ENCODE peak calls at places on chromosomes 11 and 22, in ten cellular contexts. One of them, this sample, is unnamed.

GRCh38 chr11:108654994-108655631 is 9.8 kb upstream of the DDX10 start:
- DNase-seq in bronchial epithelial cell: peak
- DNase-seq in foreskin fibroblast: peak
- DNase-seq in right lobe of liver: no peak
- DNase-seq in cardiac muscle cell: peak
- DNase-seq in breast epithelium: no peak
- DNase-seq in mucosa of descending colon: peak
- DNase-seq in choroid plexus epithelial cell: peak
- DNase-seq in left ventricle myocardium inferior: no peak
- DNase-seq in spleen: no peak
- DNase-seq in this sample: peak

GRCh38 chr11:73274722-73275380 is 2.7 kb downstream of the P2RY6 start:
- DNase-seq in bronchial epithelial cell: no peak
- DNase-seq in foreskin fibroblast: no peak
- DNase-seq in right lobe of liver: no peak
- DNase-seq in cardiac muscle cell: no peak
- DNase-seq in breast epithelium: no peak
- DNase-seq in mucosa of descending colon: no peak
- DNase-seq in choroid plexus epithelial cell: no peak
- DNase-seq in left ventricle myocardium inferior: no peak
- DNase-seq in spleen: no peak
- DNase-seq in this sample: no peak

GRCh38 chr11:45333506-45333971 is 47.4 kb upstream of the SYT13 start:
- DNase-seq in bronchial epithelial cell: peak
- DNase-seq in foreskin fibroblast: peak
- DNase-seq in right lobe of liver: no peak
- DNase-seq in cardiac muscle cell: peak
- DNase-seq in breast epithelium: no peak
- DNase-seq in mucosa of descending colon: peak
- DNase-seq in choroid plexus epithelial cell: peak
- DNase-seq in left ventricle myocardium inferior: peak
- DNase-seq in spleen: no peak
- DNase-seq in this sample: no peak

GRCh38 chr22:39123811-39124668 is 27.0 kb downstream of the APOBEC3H start:
- DNase-seq in bronchial epithelial cell: no peak
- DNase-seq in foreskin fibroblast: no peak
- DNase-seq in right lobe of liver: no peak
- DNase-seq in cardiac muscle cell: no peak
- DNase-seq in breast epithelium: no peak
- DNase-seq in mucosa of descending colon: no peak
- DNase-seq in choroid plexus epithelial cell: no peak
- DNase-seq in left ventricle myocardium inferior: no peak
- DNase-seq in spleen: peak
- DNase-seq in this sample: no peak

GRCh38 chr11:25991476-25991875 is 340.5 kb upstream of the ANO3 start:
- DNase-seq in bronchial epithelial cell: no peak
- DNase-seq in foreskin fibroblast: no peak
- DNase-seq in right lobe of liver: no peak
- DNase-seq in cardiac muscle cell: no peak
- DNase-seq in breast epithelium: no peak
- DNase-seq in mucosa of descending colon: no peak
- DNase-seq in choroid plexus epithelial cell: no peak
- DNase-seq in left ventricle myocardium inferior: no peak
- DNase-seq in spleen: no peak
- DNase-seq in this sample: no peak

GRCh38 chr11:8721740-8722139 is 39.1 kb downstream of the RPL27A start:
- DNase-seq in bronchial epithelial cell: no peak
- DNase-seq in foreskin fibroblast: no peak
- DNase-seq in right lobe of liver: no peak
- DNase-seq in cardiac muscle cell: peak
- DNase-seq in breast epithelium: no peak
- DNase-seq in mucosa of descending colon: peak
- DNase-seq in choroid plexus epithelial cell: no peak
- DNase-seq in left ventricle myocardium inferior: no peak
- DNase-seq in spleen: no peak
- DNase-seq in this sample: no peak

GRCh38 chr11:17691550-17691949 is 27.8 kb upstream of the MYOD1 start:
- DNase-seq in bronchial epithelial cell: no peak
- DNase-seq in foreskin fibroblast: no peak
- DNase-seq in right lobe of liver: no peak
- DNase-seq in cardiac muscle cell: no peak
- DNase-seq in breast epithelium: no peak
- DNase-seq in mucosa of descending colon: no peak
- DNase-seq in choroid plexus epithelial cell: no peak
- DNase-seq in left ventricle myocardium inferior: no peak
- DNase-seq in spleen: no peak
- DNase-seq in this sample: no peak

GRCh38 chr22:30609260-30610185 is 2.5 kb downstream of the TCN2 start:
- DNase-seq in bronchial epithelial cell: peak
- DNase-seq in foreskin fibroblast: peak
- DNase-seq in right lobe of liver: peak
- DNase-seq in cardiac muscle cell: peak
- DNase-seq in breast epithelium: no peak
- DNase-seq in mucosa of descending colon: peak
- DNase-seq in choroid plexus epithelial cell: peak
- DNase-seq in left ventricle myocardium inferior: peak
- DNase-seq in spleen: no peak
- DNase-seq in this sample: peak

GRCh38 chr11:27124514-27125264 is 84.1 kb downstream of the BBOX1 start:
- DNase-seq in bronchial epithelial cell: peak
- DNase-seq in foreskin fibroblast: peak
- DNase-seq in right lobe of liver: no peak
- DNase-seq in cardiac muscle cell: peak
- DNase-seq in breast epithelium: no peak
- DNase-seq in mucosa of descending colon: no peak
- DNase-seq in choroid plexus epithelial cell: peak
- DNase-seq in left ventricle myocardium inferior: no peak
- DNase-seq in spleen: no peak
- DNase-seq in this sample: no peak

GRCh38 chr11:44138286-44138685 is 42.8 kb downstream of the EXT2 start:
- DNase-seq in bronchial epithelial cell: no peak
- DNase-seq in foreskin fibroblast: no peak
- DNase-seq in right lobe of liver: no peak
- DNase-seq in cardiac muscle cell: no peak
- DNase-seq in breast epithelium: no peak
- DNase-seq in mucosa of descending colon: no peak
- DNase-seq in choroid plexus epithelial cell: peak
- DNase-seq in left ventricle myocardium inferior: no peak
- DNase-seq in spleen: no peak
- DNase-seq in this sample: no peak

GRCh38 chr11:95229199-95230053 is 1.6 kb downstream of the SESN3 start:
- DNase-seq in bronchial epithelial cell: peak
- DNase-seq in foreskin fibroblast: peak
- DNase-seq in right lobe of liver: peak
- DNase-seq in cardiac muscle cell: peak
- DNase-seq in breast epithelium: no peak
- DNase-seq in mucosa of descending colon: no peak
- DNase-seq in choroid plexus epithelial cell: peak
- DNase-seq in left ventricle myocardium inferior: no peak
- DNase-seq in spleen: peak
- DNase-seq in this sample: no peak

GRCh38 chr11:6468712-6469495 is 4.8 kb downstream of the TRIM3 start:
- DNase-seq in bronchial epithelial cell: peak
- DNase-seq in foreskin fibroblast: peak
- DNase-seq in right lobe of liver: peak
- DNase-seq in cardiac muscle cell: peak
- DNase-seq in breast epithelium: peak
- DNase-seq in mucosa of descending colon: peak
- DNase-seq in choroid plexus epithelial cell: peak
- DNase-seq in left ventricle myocardium inferior: peak
- DNase-seq in spleen: peak
- DNase-seq in this sample: peak

GRCh38 chr11:32137263-32137662 is 46.4 kb downstream of the RCN1 start:
- DNase-seq in bronchial epithelial cell: peak
- DNase-seq in foreskin fibroblast: peak
- DNase-seq in right lobe of liver: no peak
- DNase-seq in cardiac muscle cell: peak
- DNase-seq in breast epithelium: no peak
- DNase-seq in mucosa of descending colon: no peak
- DNase-seq in choroid plexus epithelial cell: peak
- DNase-seq in left ventricle myocardium inferior: no peak
- DNase-seq in spleen: no peak
- DNase-seq in this sample: no peak

DNA sequence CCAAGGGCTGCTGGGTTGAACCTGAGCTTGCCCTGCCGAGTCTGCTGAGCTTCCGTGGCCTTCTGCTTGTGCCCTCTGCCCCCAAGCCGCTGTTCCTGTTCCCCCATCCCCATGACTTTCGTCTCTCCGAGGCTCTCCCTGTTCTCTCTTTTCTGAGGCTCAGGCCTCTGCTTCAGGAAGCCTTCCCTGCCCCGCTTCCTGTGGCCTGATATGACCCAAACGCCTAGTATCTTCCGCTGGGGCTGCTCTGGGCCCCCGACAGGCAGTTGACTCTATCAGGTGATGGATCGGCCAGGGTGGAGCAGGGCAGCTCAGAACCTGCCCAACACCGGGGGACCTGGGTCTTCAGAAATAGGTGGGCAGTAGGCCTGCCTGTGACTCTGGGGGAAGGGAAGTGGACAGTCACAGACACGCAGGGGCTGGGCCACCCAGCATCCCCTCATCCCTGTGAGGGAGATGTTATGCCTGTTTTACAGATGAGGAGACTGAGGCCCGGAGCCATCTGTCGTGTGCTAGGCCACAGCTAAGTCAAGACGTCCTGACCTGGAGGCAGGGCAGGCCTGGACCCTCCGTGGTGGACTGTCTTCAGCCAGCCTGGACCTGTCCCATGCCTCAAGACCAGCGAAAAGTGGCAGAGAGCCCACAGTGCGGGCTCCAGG is 16.3 kb downstream of the BAD start:
- DNase-seq in bronchial epithelial cell: no peak
- DNase-seq in foreskin fibroblast: no peak
- DNase-seq in right lobe of liver: no peak
- DNase-seq in cardiac muscle cell: peak
- DNase-seq in breast epithelium: no peak
- DNase-seq in mucosa of descending colon: no peak
- DNase-seq in choroid plexus epithelial cell: no peak
- DNase-seq in left ventricle myocardium inferior: no peak
- DNase-seq in spleen: peak
- DNase-seq in this sample: no peak
- H3K4me3 ChIP-seq in bronchial epithelial cell: no peak
- H3K4me3 ChIP-seq in foreskin fibroblast: peak
- H3K4me3 ChIP-seq in right lobe of liver: no peak
- H3K4me3 ChIP-seq in cardiac muscle cell: no peak
- H3K4me3 ChIP-seq in breast epithelium: peak
- H3K4me3 ChIP-seq in mucosa of descending colon: no peak
- H3K4me3 ChIP-seq in choroid plexus epithelial cell: peak
- H3K4me3 ChIP-seq in left ventricle myocardium inferior: peak
- H3K4me3 ChIP-seq in spleen: peak
- H3K4me3 ChIP-seq in this sample: peak

GRCh38 chr22:33569547-33569946 is 350.7 kb downstream of the LARGE1 start:
- DNase-seq in bronchial epithelial cell: no peak
- DNase-seq in foreskin fibroblast: no peak
- DNase-seq in right lobe of liver: no peak
- DNase-seq in cardiac muscle cell: no peak
- DNase-seq in breast epithelium: no peak
- DNase-seq in mucosa of descending colon: no peak
- DNase-seq in choroid plexus epithelial cell: no peak
- DNase-seq in left ventricle myocardium inferior: no peak
- DNase-seq in spleen: no peak
- DNase-seq in this sample: no peak
- TF ChIP-seq CTCF in bronchial epithelial cell: no peak
- TF ChIP-seq CTCF in foreskin fibroblast: no peak
- TF ChIP-seq CTCF in right lobe of liver: no peak
- TF ChIP-seq CTCF in cardiac muscle cell: no peak
- TF ChIP-seq CTCF in breast epithelium: no peak
- TF ChIP-seq CTCF in mucosa of descending colon: no peak
- TF ChIP-seq CTCF in choroid plexus epithelial cell: no peak
- TF ChIP-seq CTCF in left ventricle myocardium inferior: no peak
- TF ChIP-seq CTCF in spleen: no peak
- TF ChIP-seq CTCF in this sample: no peak

GRCh38 chr11:70836071-70836470 is 416.3 kb downstream of the SHANK2 start:
- DNase-seq in bronchial epithelial cell: no peak
- DNase-seq in foreskin fibroblast: no peak
- DNase-seq in right lobe of liver: no peak
- DNase-seq in cardiac muscle cell: no peak
- DNase-seq in breast epithelium: no peak
- DNase-seq in mucosa of descending colon: no peak
- DNase-seq in choroid plexus epithelial cell: no peak
- DNase-seq in left ventricle myocardium inferior: no peak
- DNase-seq in spleen: no peak
- DNase-seq in this sample: no peak

GRCh38 chr11:70839851-70840250 is 412.5 kb downstream of the SHANK2 start:
- DNase-seq in bronchial epithelial cell: no peak
- DNase-seq in foreskin fibroblast: no peak
- DNase-seq in right lobe of liver: no peak
- DNase-seq in cardiac muscle cell: no peak
- DNase-seq in breast epithelium: no peak
- DNase-seq in mucosa of descending colon: no peak
- DNase-seq in choroid plexus epithelial cell: no peak
- DNase-seq in left ventricle myocardium inferior: no peak
- DNase-seq in spleen: no peak
- DNase-seq in this sample: no peak

GRCh38 chr11:70834984-70835560 is 417.3 kb downstream of the SHANK2 start:
- DNase-seq in bronchial epithelial cell: no peak
- DNase-seq in foreskin fibroblast: no peak
- DNase-seq in right lobe of liver: no peak
- DNase-seq in cardiac muscle cell: no peak
- DNase-seq in breast epithelium: no peak
- DNase-seq in mucosa of descending colon: no peak
- DNase-seq in choroid plexus epithelial cell: no peak
- DNase-seq in left ventricle myocardium inferior: no peak
- DNase-seq in spleen: no peak
- DNase-seq in this sample: no peak

GRCh38 chr11:70841264-70841663 is 411.1 kb downstream of the SHANK2 start:
- DNase-seq in bronchial epithelial cell: no peak
- DNase-seq in foreskin fibroblast: no peak
- DNase-seq in right lobe of liver: no peak
- DNase-seq in cardiac muscle cell: no peak
- DNase-seq in breast epithelium: no peak
- DNase-seq in mucosa of descending colon: no peak
- DNase-seq in choroid plexus epithelial cell: no peak
- DNase-seq in left ventricle myocardium inferior: no peak
- DNase-seq in spleen: no peak
- DNase-seq in this sample: no peak

DNA sequence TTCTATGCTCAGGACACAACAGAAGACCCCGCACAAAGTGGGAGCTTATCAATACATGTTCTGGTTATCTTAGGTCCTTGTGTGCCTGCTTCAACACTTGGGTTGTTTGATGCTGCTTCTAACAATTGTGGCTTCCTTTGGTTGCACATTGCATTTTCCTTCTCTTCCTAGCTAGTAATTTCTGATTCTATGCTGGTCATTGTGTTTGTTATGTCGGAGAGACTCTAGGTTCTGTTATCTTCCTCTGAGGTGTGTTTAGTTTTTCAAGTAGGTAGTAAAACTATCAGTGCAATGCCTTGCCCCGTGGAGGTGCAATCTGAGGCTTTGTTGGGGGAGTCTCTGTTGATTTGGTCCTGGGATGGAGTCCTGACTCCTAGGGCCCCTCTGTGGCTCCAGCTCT is 414.2 kb downstream of the SHANK2 start:
- DNase-seq in bronchial epithelial cell: no peak
- DNase-seq in foreskin fibroblast: no peak
- DNase-seq in right lobe of liver: no peak
- DNase-seq in cardiac muscle cell: no peak
- DNase-seq in breast epithelium: no peak
- DNase-seq in mucosa of descending colon: no peak
- DNase-seq in choroid plexus epithelial cell: no peak
- DNase-seq in left ventricle myocardium inferior: no peak
- DNase-seq in spleen: no peak
- DNase-seq in this sample: no peak
- H3K4me3 ChIP-seq in bronchial epithelial cell: no peak
- H3K4me3 ChIP-seq in foreskin fibroblast: no peak
- H3K4me3 ChIP-seq in right lobe of liver: no peak
- H3K4me3 ChIP-seq in cardiac muscle cell: no peak
- H3K4me3 ChIP-seq in breast epithelium: no peak
- H3K4me3 ChIP-seq in mucosa of descending colon: no peak
- H3K4me3 ChIP-seq in choroid plexus epithelial cell: no peak
- H3K4me3 ChIP-seq in left ventricle myocardium inferior: no peak
- H3K4me3 ChIP-seq in spleen: no peak
- H3K4me3 ChIP-seq in this sample: no peak

GRCh38 chr22:41197046-41197807 is 7.9 kb upstream of the L3MBTL2 start:
- DNase-seq in bronchial epithelial cell: peak
- DNase-seq in foreskin fibroblast: peak
- DNase-seq in right lobe of liver: peak
- DNase-seq in cardiac muscle cell: peak
- DNase-seq in breast epithelium: peak
- DNase-seq in mucosa of descending colon: peak
- DNase-seq in choroid plexus epithelial cell: peak
- DNase-seq in left ventricle myocardium inferior: peak
- DNase-seq in spleen: peak
- DNase-seq in this sample: peak
- TF ChIP-seq CTCF in bronchial epithelial cell: no peak
- TF ChIP-seq CTCF in foreskin fibroblast: no peak
- TF ChIP-seq CTCF in right lobe of liver: peak
- TF ChIP-seq CTCF in cardiac muscle cell: peak
- TF ChIP-seq CTCF in breast epithelium: no peak
- TF ChIP-seq CTCF in mucosa of descending colon: no peak
- TF ChIP-seq CTCF in choroid plexus epithelial cell: no peak
- TF ChIP-seq CTCF in left ventricle myocardium inferior: peak
- TF ChIP-seq CTCF in spleen: no peak
- TF ChIP-seq CTCF in this sample: no peak